ENCODE peak calls at places on chromosome 11, in five cellular contexts. A, J, D, V and E are unnamed samples.

GRCh38 chr11:76702378-76703128 is 32.0 kb upstream of the LRRC32 start:
- DNase-seq in V (no peak), D (no peak), J (no peak), A (no peak), E (peak; percentile 94)

GRCh38 chr11:35173620-35174278 is 34.8 kb downstream of the CD44 start:
- DNase-seq in V (no peak), D (no peak), A (no peak), J (no peak), E (no peak)

GRCh38 chr11:130652671-130653335 is 204.4 kb downstream of the ADAMTS15 start:
- DNase-seq in D (no peak), J (no peak), V (no peak), A (no peak), E (no peak)

GRCh38 chr11:73596547-73596946 is 1.4 kb downstream of the FAM168A start:
- DNase-seq in J (no peak), A (no peak), V (no peak), D (no peak), E (no peak)

GRCh38 chr11:83599066-83599465 is 312.9 kb upstream of the CCDC90B start:
- DNase-seq in A (no peak), J (no peak), D (no peak), V (peak; percentile 1), E (no peak)

GRCh38 chr11:123587044-123587443 is 67.4 kb downstream of the SCN3B start:
- DNase-seq in A (no peak), D (no peak), J (no peak), V (peak; percentile 14), E (no peak)

GRCh38 chr11:120057595-120058581 is 80.0 kb downstream of the TRIM29 start:
- DNase-seq in A (peak; percentile 2), D (no peak), J (peak; percentile 47), V (peak; percentile 5), E (no peak)

GRCh38 chr11:86666193-86666592 is 6.2 kb downstream of the ME3 start:
- DNase-seq in V (no peak), J (no peak), D (no peak), A (no peak), E (no peak)

GRCh38 chr11:96655474-96655873 is 265.7 kb downstream of the JRKL start:
- DNase-seq in A (no peak), V (no peak), D (no peak), J (no peak), E (no peak)

GRCh38 chr11:116504541-116505149 is 268.1 kb downstream of the BUD13 start:
- DNase-seq in V (no peak), D (no peak), J (no peak), A (no peak), E (no peak)

GRCh38 chr11:126917531-126918204 is 82.9 kb downstream of the KIRREL3 start:
- DNase-seq in J (no peak), V (no peak), A (no peak), D (peak; percentile 65), E (no peak)

GRCh38 chr11:2314525-2315394 is 12.9 kb downstream of the TSPAN32 start:
- DNase-seq in J (no peak), D (no peak), V (no peak), A (no peak), E (peak; percentile 41)

GRCh38 chr11:86574493-86575207 is 97.8 kb downstream of the ME3 start:
- DNase-seq in J (no peak), V (no peak), D (no peak), A (no peak), E (no peak)

GRCh38 chr11:33319965-33320813 is 63.0 kb downstream of the HIPK3 start:
- DNase-seq in J (no peak), V (no peak), A (no peak), D (no peak), E (peak; percentile 30)

GRCh38 chr11:73939096-73939495 is 11.7 kb upstream of the DNAJB13 start:
- DNase-seq in J (no peak), A (no peak), D (no peak), V (no peak), E (no peak)

GRCh38 chr11:69300124-69301032 is 6.4 kb downstream of the MYEOV start:
- DNase-seq in V (no peak), J (no peak), A (no peak), D (no peak), E (peak; percentile 52)

GRCh38 chr11:43576834-43577521 is 103.6 kb upstream of the HSD17B12 start:
- DNase-seq in J (no peak), V (peak; percentile 32), D (no peak), A (peak; percentile 12), E (peak; percentile 84)

GRCh38 chr11:76603202-76603601 is 67.3 kb downstream of the LRRC32 start:
- DNase-seq in A (no peak), J (no peak), V (no peak), D (no peak), E (no peak)

GRCh38 chr11:96741068-96741467 is 351.3 kb downstream of the JRKL start:
- DNase-seq in A (no peak), J (no peak), D (no peak), V (no peak), E (no peak)

GRCh38 chr11:94694309-94695060 is 73.7 kb upstream of the AMOTL1 start:
- DNase-seq in J (no peak), V (no peak), D (no peak), A (no peak), E (no peak)

GRCh38 chr11:15106201-15106965 is 8.3 kb upstream of the INSC start:
- DNase-seq in A (peak; percentile 75), D (no peak), J (no peak), V (no peak), E (no peak)

GRCh38 chr11:69004411-69005182 is 8.4 kb downstream of the MRGPRF start:
- DNase-seq in D (no peak), J (no peak), A (no peak), V (no peak), E (no peak)

GRCh38 chr11:38543311-38543710 is 1945.3 kb upstream of the RAG2 start:
- DNase-seq in J (no peak), V (no peak), D (no peak), A (no peak), E (no peak)

GRCh38 chr11:67384851-67385366 is 6.9 kb upstream of the RAD9A start:
- DNase-seq in A (no peak), D (no peak), J (no peak), V (no peak), E (no peak)

GRCh38 chr11:90593099-90593498 is 370.2 kb upstream of the CHORDC1 start:
- DNase-seq in A (no peak), D (no peak), V (no peak), J (no peak), E (no peak)

GRCh38 chr11:2374456-2375201 is 2.5 kb upstream of the CD81 start:
- DNase-seq in J (no peak), A (no peak), V (no peak), D (no peak), E (no peak)

GRCh38 chr11:7353100-7353499 is 101.4 kb downstream of the SYT9 start:
- DNase-seq in A (peak; percentile 22), D (peak; percentile 7), V (peak; percentile 26), J (no peak), E (peak; percentile 28)

GRCh38 chr11:72301486-72301885 is 57.5 kb upstream of the PHOX2A start:
- DNase-seq in D (no peak), V (no peak), A (no peak), J (no peak), E (no peak)

GRCh38 chr11:118171274-118172062 is 5.0 kb downstream of the SCN2B start:
- DNase-seq in V (peak; percentile 56), D (no peak), J (no peak), A (no peak), E (peak; percentile 90)

GRCh38 chr11:88950975-88951374 is 114.8 kb downstream of the GRM5 start:
- DNase-seq in D (no peak), V (no peak), A (no peak), J (no peak), E (no peak)

GRCh38 chr11:64173616-64174355 is 7.9 kb upstream of the MACROD1 start:
- DNase-seq in J (no peak), A (no peak), V (no peak), D (no peak), E (no peak)

GRCh38 chr11:111454561-111455192 is 57.5 kb downstream of the BTG4 start:
- DNase-seq in J (no peak), A (no peak), D (no peak), V (peak; percentile 42), E (peak; percentile 79)

GRCh38 chr11:73218830-73219215 is 742 bp downstream of the P2RY2 start:
- DNase-seq in J (no peak), V (no peak), A (no peak), D (no peak), E (no peak)

GRCh38 chr11:46948378-46949131 is 12.0 kb downstream of the CSTPP1 start:
- DNase-seq in J (no peak), V (no peak), D (no peak), A (no peak), E (no peak)

DNA sequence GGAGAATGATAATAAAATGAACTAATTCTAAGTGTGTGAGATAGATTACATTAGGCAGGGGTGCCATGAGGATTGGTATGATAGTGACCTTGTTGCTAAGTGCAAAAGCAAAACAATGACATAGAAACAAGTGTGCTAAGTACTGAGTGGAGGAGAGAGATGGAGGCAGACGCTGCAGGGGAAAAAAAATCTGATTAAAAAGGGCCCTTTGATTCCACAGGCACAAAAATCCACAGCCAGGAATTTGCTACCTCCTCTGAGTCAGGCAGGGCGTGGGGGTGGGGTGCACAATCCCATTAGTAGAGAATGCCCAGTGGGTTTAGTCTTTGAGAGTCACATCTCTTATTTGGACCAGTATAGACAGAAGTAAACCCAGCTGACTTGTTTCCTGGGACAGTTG is at the start of gene CNTF:
- DNase-seq in D (no peak), J (no peak), V (no peak), A (no peak), E (no peak)
- TF ChIP-seq SRF in D (no peak), J (no peak), V (no peak), A (no peak), E (no peak)

DNA sequence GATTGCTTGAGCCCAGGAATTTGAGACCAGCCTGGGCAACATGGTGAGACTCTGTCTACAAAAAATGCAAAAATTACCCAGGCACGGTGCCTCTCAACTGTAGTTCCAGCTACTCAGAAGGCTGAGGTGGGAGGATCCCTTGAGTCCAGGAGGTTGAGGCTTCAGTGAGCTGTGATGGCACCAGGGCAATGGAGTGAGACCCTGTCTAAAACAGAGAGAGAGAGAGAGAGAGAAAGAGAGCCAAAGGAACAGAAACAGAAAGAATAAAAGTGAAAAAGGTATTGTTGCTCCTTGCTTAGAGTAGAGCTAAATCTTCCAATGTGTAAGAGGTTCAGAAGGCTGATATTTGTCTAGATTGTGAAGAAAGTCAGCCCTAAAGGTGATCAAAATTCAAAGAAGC is 8.9 kb upstream of the ETS1 start:
- DNase-seq in V (no peak), J (no peak), D (no peak), A (no peak), E (no peak)
- TF ChIP-seq SRF in V (no peak), J (no peak), D (no peak), A (no peak), E (no peak)

GRCh38 chr11:36375348-36376314 is 79.5 kb downstream of the PRR5L start:
- DNase-seq in V (no peak), J (no peak), D (no peak), A (no peak), E (no peak)
- TF ChIP-seq SRF in V (no peak), J (no peak), D (no peak), A (no peak), E (no peak)

DNA sequence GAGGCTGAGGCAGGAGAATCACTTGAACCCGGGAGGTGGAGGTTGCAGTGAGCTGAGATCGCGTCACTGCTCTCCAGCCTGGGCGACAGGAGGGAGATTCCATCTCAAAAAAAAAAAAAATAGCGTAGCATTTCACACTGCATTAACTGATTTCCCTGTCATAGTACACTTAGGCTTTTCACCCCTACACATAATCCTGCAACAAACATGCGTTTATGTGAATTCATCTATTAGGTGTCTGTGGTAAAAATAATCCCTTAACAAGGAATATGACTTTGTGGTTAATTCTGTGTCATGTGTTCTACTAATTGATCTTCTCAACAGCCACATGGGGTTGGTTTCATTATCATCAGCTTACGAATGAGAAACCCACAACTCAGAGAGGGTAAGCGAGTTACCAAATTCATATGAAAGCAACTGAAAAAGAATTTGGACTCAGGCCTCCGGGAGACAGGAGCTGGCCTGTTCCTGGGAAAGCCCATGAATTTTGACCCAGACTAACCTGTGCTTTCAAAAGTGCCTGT is 36.7 kb downstream of the KCNJ1 start:
- DNase-seq in J (no peak), V (no peak), A (no peak), D (peak; percentile 42), E (no peak)
- TF ChIP-seq SRF in J (no peak), V (no peak), A (no peak), D (no peak), E (no peak)